ENCODE peak calls at places on chromosomes 12 and 14, in ten cellular contexts. W is upper lobe of left lung, O is GM12878, M is transverse colon, L is A549, T is K562, U is IMR-90, Z is esophagus squamous epithelium, P is HepG2, E is ovary. B is an unnamed sample.

GRCh38 chr14:56175773-56176172 is 57.6 kb downstream of the PELI2 start:
- DNase-seq in W (no peak), O (no peak), M (no peak), L (no peak), T (no peak), U (no peak), Z (no peak), P (no peak), E (no peak), B (no peak)

GRCh38 chr12:53218551-53219114 is 11.6 kb upstream of the ITGB7 start:
- DNase-seq in W (peak), O (no peak), M (no peak), L (no peak), T (no peak), U (no peak), Z (no peak), P (no peak), E (peak), B (no peak)

GRCh38 chr12:25248732-25249131 is 2.0 kb downstream of the KRAS start:
- DNase-seq in W (no peak), O (no peak), M (no peak), L (no peak), T (no peak), U (no peak), Z (no peak), P (no peak), E (no peak), B (no peak)

GRCh38 chr12:68331500-68331868 is 678 bp downstream of the MDM1 start:
- DNase-seq in W (no peak), O (no peak), M (no peak), L (no peak), T (no peak), U (no peak), Z (no peak), P (no peak), E (no peak), B (no peak)

GRCh38 chr12:76422878-76423438 is 74.7 kb upstream of the BBS10 start:
- DNase-seq in W (no peak), O (no peak), M (no peak), L (no peak), T (no peak), U (peak), Z (no peak), P (no peak), E (no peak), B (no peak)

GRCh38 chr12:88870000-88870737 is 289.9 kb upstream of the KITLG start:
- DNase-seq in W (no peak), O (no peak), M (no peak), L (no peak), T (no peak), U (peak), Z (no peak), P (no peak), E (no peak), B (no peak)

GRCh38 chr12:94230357-94230905 is 82.1 kb downstream of the PLXNC1 start:
- DNase-seq in W (no peak), O (peak), M (no peak), L (no peak), T (no peak), U (peak), Z (no peak), P (peak), E (no peak), B (no peak)

GRCh38 chr12:50961708-50962107 is 9.4 kb downstream of the HIGD1C start:
- DNase-seq in W (no peak), O (no peak), M (no peak), L (no peak), T (no peak), U (peak), Z (no peak), P (no peak), E (no peak), B (no peak)

GRCh38 chr14:93105362-93105761 is 10.4 kb downstream of the ITPK1 start:
- DNase-seq in W (no peak), O (no peak), M (peak), L (no peak), T (no peak), U (peak), Z (no peak), P (no peak), E (no peak), B (no peak)

GRCh38 chr14:84202486-84202885 is 1327.5 kb upstream of the FLRT2 start:
- DNase-seq in W (no peak), O (no peak), M (no peak), L (no peak), T (no peak), U (no peak), Z (no peak), P (no peak), E (no peak), B (no peak)

GRCh38 chr12:7872565-7873304 is at the start of gene SLC2A14:
- DNase-seq in W (peak), O (no peak), M (no peak), L (no peak), T (no peak), U (no peak), Z (no peak), P (no peak), E (no peak), B (no peak)

GRCh38 chr12:14948672-14949071 is 10.3 kb upstream of the ERP27 start:
- DNase-seq in W (no peak), O (peak), M (peak), L (no peak), T (no peak), U (peak), Z (peak), P (no peak), E (no peak), B (peak)

GRCh38 chr12:50541139-50541538 is 36.4 kb downstream of the DIP2B start:
- DNase-seq in W (no peak), O (no peak), M (no peak), L (no peak), T (no peak), U (no peak), Z (no peak), P (no peak), E (no peak), B (no peak)

GRCh38 chr14:26960049-26960688 is 362.3 kb upstream of the NOVA1 start:
- DNase-seq in W (no peak), O (no peak), M (no peak), L (no peak), T (no peak), U (no peak), Z (no peak), P (no peak), E (no peak), B (no peak)

DNA sequence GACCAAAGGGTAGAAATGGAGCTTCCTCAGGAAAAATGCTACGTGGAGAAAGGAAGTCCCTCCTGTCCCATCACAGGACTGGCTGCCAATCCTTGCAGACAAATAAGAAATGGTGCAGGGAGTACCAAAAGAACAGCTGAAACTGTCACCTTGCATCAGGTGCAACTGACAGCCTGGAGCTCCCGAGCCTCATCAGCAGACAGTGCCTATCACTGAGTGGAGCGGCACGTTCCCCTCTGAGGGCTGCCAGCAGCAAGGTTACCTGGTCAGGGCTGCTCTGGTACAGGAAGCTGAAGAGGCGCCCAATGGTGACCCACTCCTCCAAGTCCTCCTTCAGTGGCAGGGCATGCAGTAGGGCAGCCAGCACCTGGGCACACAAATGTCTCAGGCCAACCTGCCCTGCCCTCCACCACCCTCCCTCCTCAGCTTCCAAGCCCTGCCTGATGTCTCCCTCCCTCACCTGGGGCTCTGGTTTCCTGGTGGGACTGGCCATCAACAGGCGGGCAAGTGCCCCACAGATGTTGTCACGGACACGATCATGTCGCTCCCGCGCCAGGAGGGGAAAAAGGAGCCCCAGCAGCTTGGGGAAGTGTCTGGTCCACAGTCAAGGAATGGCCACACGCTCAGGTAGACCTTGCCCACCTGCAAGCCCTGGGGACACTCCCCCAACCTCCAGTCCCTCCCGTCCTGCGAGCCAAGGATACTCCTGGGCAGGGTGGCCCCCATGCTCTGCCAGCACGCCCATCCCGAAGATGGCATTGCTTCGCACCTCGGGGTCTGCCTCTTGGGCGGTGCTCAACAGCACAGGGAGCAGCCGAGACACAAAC is 7.2 kb downstream of the IPO4 start:
- DNase-seq in W (peak), O (no peak), M (no peak), L (no peak), T (no peak), U (no peak), Z (no peak), P (no peak), E (no peak), B (no peak)
- TF ChIP-seq POLR2A in W (no peak), O (peak), M (no peak), L (no peak), T (no peak), U (no peak), Z (no peak), P (peak), E (no peak), B (no peak)

GRCh38 chr14:61321385-61322010 is at the start of gene PRKCH:
- DNase-seq in W (peak), O (no peak), M (peak), L (peak), T (peak), U (peak), Z (peak), P (peak), E (peak), B (peak)
- TF ChIP-seq POLR2A in W (no peak), O (peak), M (peak), L (no peak), T (no peak), U (no peak), Z (peak), P (no peak), E (no peak), B (peak)

DNA sequence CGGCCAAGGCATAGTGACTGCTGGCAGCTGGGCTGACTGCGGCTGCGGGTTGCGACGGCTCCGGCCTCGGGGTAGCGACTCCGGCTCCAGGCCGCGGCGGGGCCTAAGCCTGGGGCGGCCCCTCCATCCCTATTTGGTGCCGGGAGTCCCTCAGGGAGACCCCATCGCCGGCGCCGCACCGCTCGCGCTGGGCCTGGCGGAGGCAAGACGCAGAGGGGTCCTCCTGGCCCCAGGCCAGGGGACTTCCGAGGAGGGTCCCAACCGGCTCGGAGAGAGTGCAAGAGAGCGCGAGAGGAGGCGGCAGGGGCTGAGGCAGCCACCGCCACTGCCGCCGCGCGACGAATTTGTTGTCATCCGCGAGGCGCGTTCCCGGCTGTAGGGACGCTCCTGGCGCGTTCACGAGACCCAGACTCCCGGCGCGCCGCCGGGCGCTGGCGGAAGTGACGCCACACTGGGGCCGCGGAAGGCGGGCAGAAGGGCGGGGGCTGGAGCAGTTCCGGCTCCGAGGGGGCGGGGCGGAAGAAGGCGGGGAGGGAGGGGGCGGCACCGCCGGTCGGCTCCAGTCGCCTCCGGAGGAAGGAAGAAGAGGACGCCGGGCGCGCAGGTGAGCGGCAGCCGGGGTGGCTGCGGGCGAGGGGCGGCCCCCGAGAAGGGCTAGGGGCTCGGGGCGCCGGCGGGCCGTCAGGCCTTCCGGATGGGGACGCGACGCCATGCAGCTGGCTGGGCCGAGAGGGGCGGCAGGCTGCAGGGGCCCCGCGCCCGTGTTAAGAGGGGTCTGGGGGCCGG is at the start of the genes ATG2B and GSKIP:
- DNase-seq in W (peak), O (peak), M (peak), L (peak), T (peak), U (peak), Z (peak), P (peak), E (peak), B (peak)
- TF ChIP-seq POLR2A in W (no peak), O (peak), M (peak), L (peak), T (peak), U (peak), Z (peak), P (peak), E (peak), B (peak)

GRCh38 chr12:2596441-2596840 is 198.3 kb upstream of the FKBP4 start:
- DNase-seq in W (no peak), O (no peak), M (no peak), L (no peak), T (no peak), U (no peak), Z (no peak), P (no peak), E (no peak), B (no peak)
- TF ChIP-seq POLR2A in W (no peak), O (no peak), M (no peak), L (no peak), T (no peak), U (no peak), Z (no peak), P (no peak), E (no peak), B (no peak)

B was measured in endothelial cell of umbilical vein.